ENCODE peak calls at places on chromosomes 16 and 17, in five cellular contexts. One of them, this sample, is unnamed.

GRCh38 chr16:14539631-14540030 is 90.4 kb downstream of the PARN start:
- DNase-seq in colonic mucosa: no peak
- DNase-seq in endothelial cell: no peak
- DNase-seq in stimulated activated CD8-positive, alpha-beta memory T cell treated with anti-CD3 and anti-CD28 coated beads, Interleukin-7, amount 100 ng/mL, for 1 hour: no peak
- DNase-seq in activated gamma-delta T cell treated with anti-CD3 and anti-CD28 coated beads, Interleukin-2, amount 50 U/mL, for 16 hours: no peak
- DNase-seq in this sample: no peak

GRCh38 chr17:49469831-49470568 is 25.1 kb upstream of the NGFR start:
- DNase-seq in stimulated activated CD8-positive, alpha-beta memory T cell treated with anti-CD3 and anti-CD28 coated beads, Interleukin-7, amount 100 ng/mL, for 1 hour: no peak
- DNase-seq in endothelial cell: no peak
- DNase-seq in colonic mucosa: peak; percentile 20
- DNase-seq in activated gamma-delta T cell treated with anti-CD3 and anti-CD28 coated beads, Interleukin-2, amount 50 U/mL, for 16 hours: no peak
- DNase-seq in this sample: no peak

GRCh38 chr17:64213995-64214507 is 49.0 kb downstream of the TEX2 start:
- DNase-seq in endothelial cell: no peak
- DNase-seq in colonic mucosa: no peak
- DNase-seq in stimulated activated CD8-positive, alpha-beta memory T cell treated with anti-CD3 and anti-CD28 coated beads, Interleukin-7, amount 100 ng/mL, for 1 hour: no peak
- DNase-seq in activated gamma-delta T cell treated with anti-CD3 and anti-CD28 coated beads, Interleukin-2, amount 50 U/mL, for 16 hours: no peak
- DNase-seq in this sample: no peak

GRCh38 chr16:88382491-88383400 is at the start of gene ZNF469:
- DNase-seq in colonic mucosa: no peak
- DNase-seq in endothelial cell: peak; percentile 43
- DNase-seq in stimulated activated CD8-positive, alpha-beta memory T cell treated with anti-CD3 and anti-CD28 coated beads, Interleukin-7, amount 100 ng/mL, for 1 hour: no peak
- DNase-seq in activated gamma-delta T cell treated with anti-CD3 and anti-CD28 coated beads, Interleukin-2, amount 50 U/mL, for 16 hours: no peak
- DNase-seq in this sample: no peak

GRCh38 chr17:77847211-77848085 is 111.1 kb upstream of the TNRC6C start:
- DNase-seq in activated gamma-delta T cell treated with anti-CD3 and anti-CD28 coated beads, Interleukin-2, amount 50 U/mL, for 16 hours: no peak
- DNase-seq in endothelial cell: no peak
- DNase-seq in stimulated activated CD8-positive, alpha-beta memory T cell treated with anti-CD3 and anti-CD28 coated beads, Interleukin-7, amount 100 ng/mL, for 1 hour: no peak
- DNase-seq in colonic mucosa: no peak
- DNase-seq in this sample: no peak

GRCh38 chr16:57500578-57501111 is 14.4 kb upstream of the DOK4 start:
- DNase-seq in stimulated activated CD8-positive, alpha-beta memory T cell treated with anti-CD3 and anti-CD28 coated beads, Interleukin-7, amount 100 ng/mL, for 1 hour: no peak
- DNase-seq in activated gamma-delta T cell treated with anti-CD3 and anti-CD28 coated beads, Interleukin-2, amount 50 U/mL, for 16 hours: no peak
- DNase-seq in colonic mucosa: no peak
- DNase-seq in endothelial cell: no peak
- DNase-seq in this sample: no peak

GRCh38 chr16:70588565-70588964 is 57.8 kb upstream of the IL34 start:
- DNase-seq in stimulated activated CD8-positive, alpha-beta memory T cell treated with anti-CD3 and anti-CD28 coated beads, Interleukin-7, amount 100 ng/mL, for 1 hour: no peak
- DNase-seq in colonic mucosa: no peak
- DNase-seq in activated gamma-delta T cell treated with anti-CD3 and anti-CD28 coated beads, Interleukin-2, amount 50 U/mL, for 16 hours: no peak
- DNase-seq in endothelial cell: no peak
- DNase-seq in this sample: no peak

GRCh38 chr17:11418367-11418766 is 177.4 kb downstream of the SHISA6 start:
- DNase-seq in stimulated activated CD8-positive, alpha-beta memory T cell treated with anti-CD3 and anti-CD28 coated beads, Interleukin-7, amount 100 ng/mL, for 1 hour: no peak
- DNase-seq in endothelial cell: no peak
- DNase-seq in colonic mucosa: no peak
- DNase-seq in activated gamma-delta T cell treated with anti-CD3 and anti-CD28 coated beads, Interleukin-2, amount 50 U/mL, for 16 hours: no peak
- DNase-seq in this sample: no peak

GRCh38 chr16:12546918-12547607 is 256.6 kb downstream of the CPPED1 start:
- DNase-seq in stimulated activated CD8-positive, alpha-beta memory T cell treated with anti-CD3 and anti-CD28 coated beads, Interleukin-7, amount 100 ng/mL, for 1 hour: no peak
- DNase-seq in endothelial cell: no peak
- DNase-seq in colonic mucosa: no peak
- DNase-seq in activated gamma-delta T cell treated with anti-CD3 and anti-CD28 coated beads, Interleukin-2, amount 50 U/mL, for 16 hours: no peak
- DNase-seq in this sample: no peak

GRCh38 chr17:373616-374225 is 21.1 kb upstream of the RPH3AL start:
- DNase-seq in activated gamma-delta T cell treated with anti-CD3 and anti-CD28 coated beads, Interleukin-2, amount 50 U/mL, for 16 hours: no peak
- DNase-seq in endothelial cell: no peak
- DNase-seq in colonic mucosa: no peak
- DNase-seq in stimulated activated CD8-positive, alpha-beta memory T cell treated with anti-CD3 and anti-CD28 coated beads, Interleukin-7, amount 100 ng/mL, for 1 hour: no peak
- DNase-seq in this sample: no peak

GRCh38 chr17:12027658-12028057 is 7.0 kb downstream of the MAP2K4 start:
- DNase-seq in endothelial cell: no peak
- DNase-seq in colonic mucosa: no peak
- DNase-seq in stimulated activated CD8-positive, alpha-beta memory T cell treated with anti-CD3 and anti-CD28 coated beads, Interleukin-7, amount 100 ng/mL, for 1 hour: no peak
- DNase-seq in activated gamma-delta T cell treated with anti-CD3 and anti-CD28 coated beads, Interleukin-2, amount 50 U/mL, for 16 hours: no peak
- DNase-seq in this sample: no peak

GRCh38 chr16:88287219-88287618 is 95.5 kb upstream of the ZNF469 start:
- DNase-seq in colonic mucosa: no peak
- DNase-seq in stimulated activated CD8-positive, alpha-beta memory T cell treated with anti-CD3 and anti-CD28 coated beads, Interleukin-7, amount 100 ng/mL, for 1 hour: no peak
- DNase-seq in activated gamma-delta T cell treated with anti-CD3 and anti-CD28 coated beads, Interleukin-2, amount 50 U/mL, for 16 hours: no peak
- DNase-seq in endothelial cell: no peak
- DNase-seq in this sample: no peak

GRCh38 chr17:80872999-80873951 is 118.4 kb upstream of the CHMP6 start:
- DNase-seq in endothelial cell: no peak
- DNase-seq in stimulated activated CD8-positive, alpha-beta memory T cell treated with anti-CD3 and anti-CD28 coated beads, Interleukin-7, amount 100 ng/mL, for 1 hour: no peak
- DNase-seq in activated gamma-delta T cell treated with anti-CD3 and anti-CD28 coated beads, Interleukin-2, amount 50 U/mL, for 16 hours: no peak
- DNase-seq in colonic mucosa: no peak
- DNase-seq in this sample: no peak

GRCh38 chr16:81397058-81397878 is 47.3 kb upstream of the CMIP start:
- DNase-seq in colonic mucosa: no peak
- DNase-seq in activated gamma-delta T cell treated with anti-CD3 and anti-CD28 coated beads, Interleukin-2, amount 50 U/mL, for 16 hours: no peak
- DNase-seq in stimulated activated CD8-positive, alpha-beta memory T cell treated with anti-CD3 and anti-CD28 coated beads, Interleukin-7, amount 100 ng/mL, for 1 hour: no peak
- DNase-seq in endothelial cell: no peak
- DNase-seq in this sample: no peak

GRCh38 chr17:57380055-57380356 is 123.7 kb downstream of the MSI2 start:
- DNase-seq in activated gamma-delta T cell treated with anti-CD3 and anti-CD28 coated beads, Interleukin-2, amount 50 U/mL, for 16 hours: no peak
- DNase-seq in stimulated activated CD8-positive, alpha-beta memory T cell treated with anti-CD3 and anti-CD28 coated beads, Interleukin-7, amount 100 ng/mL, for 1 hour: no peak
- DNase-seq in endothelial cell: no peak
- DNase-seq in colonic mucosa: no peak
- DNase-seq in this sample: no peak

GRCh38 chr17:31722251-31723056 is 136.6 kb downstream of the COPRS start:
- DNase-seq in activated gamma-delta T cell treated with anti-CD3 and anti-CD28 coated beads, Interleukin-2, amount 50 U/mL, for 16 hours: no peak
- DNase-seq in colonic mucosa: no peak
- DNase-seq in endothelial cell: no peak
- DNase-seq in stimulated activated CD8-positive, alpha-beta memory T cell treated with anti-CD3 and anti-CD28 coated beads, Interleukin-7, amount 100 ng/mL, for 1 hour: no peak
- DNase-seq in this sample: no peak

GRCh38 chr17:66415366-66416206 is 113.2 kb downstream of the PRKCA start:
- DNase-seq in endothelial cell: no peak
- DNase-seq in colonic mucosa: peak; percentile 45
- DNase-seq in activated gamma-delta T cell treated with anti-CD3 and anti-CD28 coated beads, Interleukin-2, amount 50 U/mL, for 16 hours: no peak
- DNase-seq in stimulated activated CD8-positive, alpha-beta memory T cell treated with anti-CD3 and anti-CD28 coated beads, Interleukin-7, amount 100 ng/mL, for 1 hour: no peak
- DNase-seq in this sample: no peak

GRCh38 chr17:67718325-67718941 is 697 bp downstream of the NOL11 start:
- DNase-seq in endothelial cell: no peak
- DNase-seq in stimulated activated CD8-positive, alpha-beta memory T cell treated with anti-CD3 and anti-CD28 coated beads, Interleukin-7, amount 100 ng/mL, for 1 hour: no peak
- DNase-seq in activated gamma-delta T cell treated with anti-CD3 and anti-CD28 coated beads, Interleukin-2, amount 50 U/mL, for 16 hours: peak; percentile 23
- DNase-seq in colonic mucosa: peak; percentile 34
- DNase-seq in this sample: no peak

GRCh38 chr16:89113661-89114060 is 20.0 kb downstream of the ACSF3 start:
- DNase-seq in colonic mucosa: no peak
- DNase-seq in endothelial cell: no peak
- DNase-seq in stimulated activated CD8-positive, alpha-beta memory T cell treated with anti-CD3 and anti-CD28 coated beads, Interleukin-7, amount 100 ng/mL, for 1 hour: no peak
- DNase-seq in activated gamma-delta T cell treated with anti-CD3 and anti-CD28 coated beads, Interleukin-2, amount 50 U/mL, for 16 hours: no peak
- DNase-seq in this sample: no peak

GRCh38 chr17:40779181-40779909 is 3.0 kb downstream of the KRT27 start:
- DNase-seq in colonic mucosa: no peak
- DNase-seq in stimulated activated CD8-positive, alpha-beta memory T cell treated with anti-CD3 and anti-CD28 coated beads, Interleukin-7, amount 100 ng/mL, for 1 hour: no peak
- DNase-seq in activated gamma-delta T cell treated with anti-CD3 and anti-CD28 coated beads, Interleukin-2, amount 50 U/mL, for 16 hours: no peak
- DNase-seq in endothelial cell: no peak
- DNase-seq in this sample: no peak

GRCh38 chr16:53822936-53823529 is 119.1 kb downstream of the FTO start:
- DNase-seq in endothelial cell: no peak
- DNase-seq in stimulated activated CD8-positive, alpha-beta memory T cell treated with anti-CD3 and anti-CD28 coated beads, Interleukin-7, amount 100 ng/mL, for 1 hour: no peak
- DNase-seq in activated gamma-delta T cell treated with anti-CD3 and anti-CD28 coated beads, Interleukin-2, amount 50 U/mL, for 16 hours: no peak
- DNase-seq in colonic mucosa: no peak
- DNase-seq in this sample: no peak

GRCh38 chr17:8131844-8132441 is 8.0 kb upstream of the HES7 start:
- DNase-seq in stimulated activated CD8-positive, alpha-beta memory T cell treated with anti-CD3 and anti-CD28 coated beads, Interleukin-7, amount 100 ng/mL, for 1 hour: no peak
- DNase-seq in endothelial cell: no peak
- DNase-seq in activated gamma-delta T cell treated with anti-CD3 and anti-CD28 coated beads, Interleukin-2, amount 50 U/mL, for 16 hours: no peak
- DNase-seq in colonic mucosa: no peak
- DNase-seq in this sample: no peak

GRCh38 chr17:77909236-77909635 is 49.3 kb upstream of the TNRC6C start:
- DNase-seq in stimulated activated CD8-positive, alpha-beta memory T cell treated with anti-CD3 and anti-CD28 coated beads, Interleukin-7, amount 100 ng/mL, for 1 hour: no peak
- DNase-seq in activated gamma-delta T cell treated with anti-CD3 and anti-CD28 coated beads, Interleukin-2, amount 50 U/mL, for 16 hours: no peak
- DNase-seq in endothelial cell: no peak
- DNase-seq in colonic mucosa: no peak
- DNase-seq in this sample: no peak

GRCh38 chr17:67891481-67892119 is 66.3 kb downstream of the BPTF start:
- DNase-seq in endothelial cell: no peak
- DNase-seq in activated gamma-delta T cell treated with anti-CD3 and anti-CD28 coated beads, Interleukin-2, amount 50 U/mL, for 16 hours: no peak
- DNase-seq in colonic mucosa: no peak
- DNase-seq in stimulated activated CD8-positive, alpha-beta memory T cell treated with anti-CD3 and anti-CD28 coated beads, Interleukin-7, amount 100 ng/mL, for 1 hour: no peak
- DNase-seq in this sample: no peak